ENCODE peak calls at places on chromosomes 16 and 17, in seven cellular contexts. O is mammary epithelial cell; A is left ventricle myocardium inferior; X is activated T-helper 1 cell treated with Interleukin-2 at 50 U/mL for 16 hours; G is activated CD4-positive, alpha-beta T cell treated with anti-CD3 and anti-CD28 coated beads for 36 hours; P is activated T-helper 9 cell treated with anti-CD3 and anti-CD28 coated beads, Interleukin-2, amount 50 U/mL, for 16 hours; F is RCC 7860. Y is an unnamed sample.

GRCh38 chr17:6489016-6489550 is 44.8 kb downstream of the PIMREG start:
- DNase-seq in O (no peak), A (no peak), X (no peak), G (no peak), P (no peak), F (no peak), Y (no peak)

GRCh38 chr17:56292628-56293027 is 139.4 kb downstream of the ANKFN1 start:
- DNase-seq in O (peak; percentile 56), A (no peak), X (no peak), G (peak; percentile 31), P (no peak), F (no peak), Y (no peak)

GRCh38 chr17:75487351-75488070 is 27.8 kb downstream of the CASKIN2 start:
- DNase-seq in O (no peak), A (no peak), X (peak; percentile 17), G (peak; percentile 56), P (no peak), F (no peak), Y (no peak)

GRCh38 chr16:3460121-3460520 is 16.6 kb downstream of the NAA60 start:
- DNase-seq in O (no peak), A (no peak), X (no peak), G (no peak), P (no peak), F (no peak), Y (no peak)

GRCh38 chr17:70271672-70272071 is 102.3 kb downstream of the KCNJ2 start:
- DNase-seq in O (peak; percentile 35), A (no peak), X (no peak), G (no peak), P (no peak), F (no peak), Y (no peak)

GRCh38 chr16:51753382-51753781 is 602.3 kb upstream of the SALL1 start:
- DNase-seq in O (no peak), A (no peak), X (no peak), G (no peak), P (no peak), F (no peak), Y (no peak)

GRCh38 chr17:77707546-77707945 is 251.0 kb upstream of the TNRC6C start:
- DNase-seq in O (no peak), A (no peak), X (no peak), G (no peak), P (no peak), F (no peak), Y (no peak)

GRCh38 chr16:82181456-82182185 is 11.6 kb upstream of the MPHOSPH6 start:
- DNase-seq in O (no peak), A (no peak), X (no peak), G (no peak), P (no peak), F (no peak), Y (no peak)

GRCh38 chr17:82791532-82791931 is 39.7 kb downstream of the TBCD start:
- DNase-seq in O (peak; percentile 23), A (no peak), X (no peak), G (no peak), P (no peak), F (peak; percentile 87), Y (peak; percentile 97)

GRCh38 chr16:84423416-84423837 is 55.1 kb downstream of the ATP2C2 start:
- DNase-seq in O (peak; percentile 48), A (no peak), X (no peak), G (no peak), P (no peak), F (peak; percentile 40), Y (peak; percentile 6)

GRCh38 chr17:77245162-77245926 is 104.6 kb downstream of the SEC14L1 start:
- DNase-seq in O (no peak), A (no peak), X (no peak), G (peak; percentile 36), P (no peak), F (no peak), Y (no peak)

Y was measured in kidney glomerular epithelial cell.